ENCODE peak calls at places on chromosomes 3 and 15, in four cellular contexts. One of them, this sample, is unnamed.

GRCh38 chr3:184811034-184811433 is 932 bp upstream of the VPS8 start:
- DNase-seq in K562: no peak
- DNase-seq in HepG2: no peak
- DNase-seq in WTC11: no peak
- DNase-seq in this sample: no peak

GRCh38 chr15:79009388-79009787 is 64.5 kb upstream of the CTSH start:
- DNase-seq in WTC11: no peak
- DNase-seq in K562: no peak
- DNase-seq in HepG2: no peak
- DNase-seq in this sample: no peak

GRCh38 chr3:12707425-12707824 is 43.5 kb upstream of the RAF1 start:
- DNase-seq in HepG2: no peak
- DNase-seq in K562: no peak
- DNase-seq in WTC11: no peak
- DNase-seq in this sample: no peak

GRCh38 chr15:20657084-20657483 is 115.5 kb upstream of the GOLGA6L6 start:
- DNase-seq in WTC11: no peak
- DNase-seq in K562: no peak
- DNase-seq in HepG2: no peak
- DNase-seq in this sample: no peak

GRCh38 chr3:4983739-4984510 is 4.7 kb downstream of the BHLHE40 start:
- DNase-seq in K562: peak
- DNase-seq in WTC11: no peak
- DNase-seq in HepG2: no peak
- DNase-seq in this sample: peak

GRCh38 chr3:195196266-195196665 is 74.7 kb downstream of the XXYLT1 start:
- DNase-seq in HepG2: no peak
- DNase-seq in K562: no peak
- DNase-seq in WTC11: no peak
- DNase-seq in this sample: no peak

GRCh38 chr15:29103825-29104565 is 165.6 kb downstream of the NSMCE3 start:
- DNase-seq in HepG2: no peak
- DNase-seq in WTC11: peak
- DNase-seq in K562: no peak
- DNase-seq in this sample: peak

GRCh38 chr3:50759015-50759414 is 84.3 kb downstream of the DOCK3 start:
- DNase-seq in K562: no peak
- DNase-seq in HepG2: no peak
- DNase-seq in WTC11: no peak
- DNase-seq in this sample: no peak

GRCh38 chr3:190352866-190353457 is 30.7 kb upstream of the CLDN1 start:
- DNase-seq in K562: no peak
- DNase-seq in HepG2: no peak
- DNase-seq in WTC11: no peak
- DNase-seq in this sample: no peak

GRCh38 chr3:35800960-35801459 is 161.7 kb downstream of the ARPP21 start:
- DNase-seq in HepG2: peak
- DNase-seq in WTC11: no peak
- DNase-seq in K562: no peak
- DNase-seq in this sample: peak

GRCh38 chr3:49602877-49603411 is 48.7 kb downstream of the BSN start:
- DNase-seq in HepG2: no peak
- DNase-seq in K562: no peak
- DNase-seq in WTC11: no peak
- DNase-seq in this sample: no peak

GRCh38 chr3:5840091-5840490 is 652.6 kb downstream of the EDEM1 start:
- DNase-seq in WTC11: no peak
- DNase-seq in K562: no peak
- DNase-seq in HepG2: no peak
- DNase-seq in this sample: no peak

GRCh38 chr3:55169161-55169560 is 241.3 kb upstream of the LRTM1 start:
- DNase-seq in WTC11: no peak
- DNase-seq in HepG2: no peak
- DNase-seq in K562: no peak
- DNase-seq in this sample: no peak

GRCh38 chr3:28018925-28019718 is 222.3 kb upstream of the CMC1 start:
- DNase-seq in K562: no peak
- DNase-seq in WTC11: no peak
- DNase-seq in HepG2: no peak
- DNase-seq in this sample: no peak

GRCh38 chr3:96966181-96966929 is 152.0 kb downstream of the EPHA6 start:
- DNase-seq in K562: no peak
- DNase-seq in HepG2: no peak
- DNase-seq in WTC11: no peak
- DNase-seq in this sample: no peak

GRCh38 chr15:33808720-33809119 is 159.6 kb upstream of the CHRM5 start:
- DNase-seq in WTC11: no peak
- DNase-seq in HepG2: no peak
- DNase-seq in K562: no peak
- DNase-seq in this sample: no peak

GRCh38 chr3:158221426-158221825 is 111.5 kb downstream of the RSRC1 start:
- DNase-seq in WTC11: no peak
- DNase-seq in K562: no peak
- DNase-seq in HepG2: no peak
- DNase-seq in this sample: no peak

GRCh38 chr15:70643106-70643782 is 120.1 kb downstream of the UACA start:
- DNase-seq in K562: no peak
- DNase-seq in HepG2: no peak
- DNase-seq in WTC11: no peak
- DNase-seq in this sample: no peak

GRCh38 chr3:90033242-90033641 is 925.8 kb downstream of the EPHA3 start:
- DNase-seq in HepG2: no peak
- DNase-seq in K562: no peak
- DNase-seq in WTC11: no peak
- DNase-seq in this sample: no peak

GRCh38 chr3:128349963-128350599 is 116.6 kb downstream of the DNAJB8 start:
- DNase-seq in WTC11: no peak
- DNase-seq in HepG2: no peak
- DNase-seq in K562: no peak
- DNase-seq in this sample: no peak

GRCh38 chr3:111668912-111669488 is 73.9 kb upstream of the ZBED2 start:
- DNase-seq in HepG2: peak
- DNase-seq in K562: peak
- DNase-seq in WTC11: no peak
- DNase-seq in this sample: peak

GRCh38 chr3:134231131-134231530 is 19.5 kb downstream of the RYK start:
- DNase-seq in WTC11: no peak
- DNase-seq in HepG2: no peak
- DNase-seq in K562: no peak
- DNase-seq in this sample: no peak

GRCh38 chr15:70327328-70328136 is 229.8 kb upstream of the TLE3 start:
- DNase-seq in HepG2: no peak
- DNase-seq in WTC11: no peak
- DNase-seq in K562: no peak
- DNase-seq in this sample: no peak

GRCh38 chr15:68177747-68178146 is 27.4 kb downstream of the CALML4 start:
- DNase-seq in K562: no peak
- DNase-seq in HepG2: no peak
- DNase-seq in WTC11: no peak
- DNase-seq in this sample: no peak

GRCh38 chr3:77065750-77066149 is 25.9 kb downstream of the ROBO2 start:
- DNase-seq in HepG2: no peak
- DNase-seq in K562: no peak
- DNase-seq in WTC11: no peak
- DNase-seq in this sample: no peak

GRCh38 chr3:184524981-184525336 is 36.6 kb upstream of the EPHB3 start:
- DNase-seq in HepG2: no peak
- DNase-seq in K562: no peak
- DNase-seq in WTC11: no peak
- DNase-seq in this sample: no peak

GRCh38 chr15:70014311-70014707 is 83.4 kb downstream of the TLE3 start:
- DNase-seq in K562: no peak
- DNase-seq in WTC11: no peak
- DNase-seq in HepG2: no peak
- DNase-seq in this sample: no peak

GRCh38 chr3:184414418-184415228 is 34.8 kb downstream of the CHRD start:
- DNase-seq in HepG2: no peak
- DNase-seq in K562: no peak
- DNase-seq in WTC11: no peak
- DNase-seq in this sample: no peak

GRCh38 chr3:162538466-162538865 is 1041.9 kb downstream of the OTOL1 start:
- DNase-seq in WTC11: no peak
- DNase-seq in K562: no peak
- DNase-seq in HepG2: no peak
- DNase-seq in this sample: no peak

GRCh38 chr3:126523745-126524428 is at the start of gene CHST13:
- DNase-seq in K562: peak
- DNase-seq in WTC11: peak
- DNase-seq in HepG2: peak
- DNase-seq in this sample: peak

GRCh38 chr15:75153084-75153483 is 48.6 kb upstream of the C15orf39 start:
- DNase-seq in K562: peak
- DNase-seq in WTC11: no peak
- DNase-seq in HepG2: peak
- DNase-seq in this sample: peak

GRCh38 chr3:57331078-57331477 is 38.6 kb upstream of the ASB14 start:
- DNase-seq in K562: peak
- DNase-seq in HepG2: peak
- DNase-seq in WTC11: no peak
- DNase-seq in this sample: no peak

GRCh38 chr3:141241248-141242034 is 9.8 kb downstream of the PXYLP1 start:
- DNase-seq in K562: no peak
- DNase-seq in WTC11: no peak
- DNase-seq in HepG2: no peak
- DNase-seq in this sample: no peak

DNA sequence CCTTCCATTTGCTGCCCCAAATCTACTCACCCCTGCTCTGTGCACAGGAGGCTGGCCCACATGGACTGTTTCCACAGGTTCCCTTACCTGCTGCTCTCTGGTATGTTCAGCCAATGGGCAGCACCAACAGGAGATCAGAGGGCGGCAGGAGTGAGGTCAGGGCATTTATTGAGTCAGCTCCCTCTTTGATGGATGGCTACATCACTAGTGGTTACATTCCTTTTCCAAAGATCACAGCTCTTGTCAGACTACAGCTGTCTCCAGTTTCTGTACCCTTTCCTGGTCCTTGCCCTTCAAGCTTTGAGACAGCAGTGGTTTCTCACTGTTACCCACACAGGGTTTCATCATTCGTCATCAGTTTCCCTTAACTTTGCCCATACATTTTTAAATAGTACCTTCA is 325.1 kb downstream of the SUCLG2 start:
- DNase-seq in K562: no peak
- DNase-seq in WTC11: no peak
- DNase-seq in HepG2: peak
- DNase-seq in this sample: no peak
- TF ChIP-seq NR3C1 in K562: no peak
- TF ChIP-seq NR3C1 in WTC11: no peak
- TF ChIP-seq NR3C1 in HepG2: no peak
- TF ChIP-seq NR3C1 in this sample: no peak

GRCh38 chr15:57914350-57915055 is 151.0 kb downstream of the ALDH1A2 start:
- DNase-seq in K562: no peak
- DNase-seq in HepG2: no peak
- DNase-seq in WTC11: no peak
- DNase-seq in this sample: no peak

GRCh38 chr15:57909388-57909787 is 156.1 kb downstream of the ALDH1A2 start:
- DNase-seq in HepG2: no peak
- DNase-seq in WTC11: no peak
- DNase-seq in K562: no peak
- DNase-seq in this sample: no peak

GRCh38 chr15:57915827-57916531 is 149.5 kb downstream of the ALDH1A2 start:
- DNase-seq in K562: no peak
- DNase-seq in WTC11: no peak
- DNase-seq in HepG2: no peak
- DNase-seq in this sample: no peak

GRCh38 chr15:57910672-57911071 is 154.8 kb downstream of the ALDH1A2 start:
- DNase-seq in K562: no peak
- DNase-seq in WTC11: no peak
- DNase-seq in HepG2: no peak
- DNase-seq in this sample: no peak

GRCh38 chr15:57911247-57911646 is 154.3 kb downstream of the ALDH1A2 start:
- DNase-seq in WTC11: no peak
- DNase-seq in K562: no peak
- DNase-seq in HepG2: no peak
- DNase-seq in this sample: no peak
- TF ChIP-seq NR3C1 in WTC11: no peak
- TF ChIP-seq NR3C1 in K562: no peak
- TF ChIP-seq NR3C1 in HepG2: no peak
- TF ChIP-seq NR3C1 in this sample: no peak

GRCh38 chr3:188634285-188634684 is 480.3 kb downstream of the LPP start:
- DNase-seq in HepG2: no peak
- DNase-seq in K562: no peak
- DNase-seq in WTC11: no peak
- DNase-seq in this sample: no peak
- TF ChIP-seq NR3C1 in HepG2: no peak
- TF ChIP-seq NR3C1 in K562: no peak
- TF ChIP-seq NR3C1 in WTC11: no peak
- TF ChIP-seq NR3C1 in this sample: no peak

DNA sequence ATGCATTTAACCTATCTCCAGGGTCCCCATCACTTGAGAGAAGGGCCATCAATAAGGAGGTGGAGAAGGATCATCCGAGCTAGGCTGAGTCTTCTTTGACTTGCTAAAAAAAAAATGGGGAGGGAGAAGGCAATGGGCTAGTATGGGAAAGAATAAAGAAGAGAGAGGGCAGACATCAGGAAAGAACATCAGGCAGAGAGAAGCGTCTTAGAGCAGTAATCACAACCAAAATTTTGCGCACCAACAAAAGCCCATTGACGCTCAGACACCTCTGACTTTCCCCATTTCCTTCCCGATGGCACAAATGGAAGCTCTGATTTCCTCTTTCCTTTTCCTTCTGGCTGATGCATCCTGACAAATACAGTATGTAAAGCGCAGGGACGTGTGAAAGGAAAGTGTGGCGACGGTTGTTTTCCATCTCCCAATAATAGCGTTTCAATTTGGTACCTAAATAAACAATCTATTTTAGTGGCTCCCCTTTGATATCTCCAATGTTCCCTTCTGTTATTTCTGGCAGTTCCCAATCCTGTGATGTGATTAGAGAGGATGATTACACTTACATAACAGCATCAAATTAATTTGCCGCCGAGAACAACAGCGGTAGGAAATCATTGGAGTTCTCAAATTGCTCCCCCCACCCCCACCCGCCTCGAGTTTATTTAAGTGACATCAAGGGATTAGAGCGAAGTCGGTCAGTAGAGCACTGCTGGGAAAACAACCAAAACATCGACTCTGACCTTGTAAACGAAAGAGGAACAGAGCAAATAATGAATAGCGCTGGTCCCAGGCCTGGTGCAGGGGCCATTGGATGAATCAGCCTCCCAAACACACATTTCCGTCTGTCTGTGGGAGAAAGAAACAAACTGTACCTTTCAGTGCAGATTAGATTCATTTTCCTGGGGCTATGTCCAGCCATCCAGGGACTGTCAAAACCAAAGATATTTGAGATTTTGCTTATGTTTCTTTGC is 273.3 kb upstream of the ICE2 start:
- DNase-seq in K562: no peak
- DNase-seq in HepG2: peak
- DNase-seq in WTC11: no peak
- DNase-seq in this sample: no peak
- TF ChIP-seq NR3C1 in K562: no peak
- TF ChIP-seq NR3C1 in HepG2: no peak
- TF ChIP-seq NR3C1 in WTC11: no peak
- TF ChIP-seq NR3C1 in this sample: no peak